ENCODE peak calls at places on chromosomes 13 and 19, in five cellular contexts. J, Q, U, P and O are unnamed samples.

GRCh38 chr19:13153627-13154240 is 3.5 kb downstream of the IER2 start:
- DNase-seq in J (no peak), Q (no peak), U (peak), P (peak), O (no peak)

GRCh38 chr13:101489635-101490034 is 37.2 kb downstream of the ITGBL1 start:
- DNase-seq in J (no peak), Q (no peak), U (no peak), P (no peak), O (no peak)

GRCh38 chr13:21542563-21542962 is 61.4 kb downstream of the MICU2 start:
- DNase-seq in J (no peak), Q (no peak), U (no peak), P (no peak), O (no peak)

GRCh38 chr13:109743706-109744453 is 42.5 kb downstream of the IRS2 start:
- DNase-seq in J (no peak), Q (peak), U (peak), P (peak), O (no peak)

GRCh38 chr19:9321338-9321737 is 2.6 kb upstream of the ZNF559 start:
- DNase-seq in J (no peak), Q (no peak), U (no peak), P (no peak), O (no peak)

GRCh38 chr13:39330504-39330903 is 272.5 kb downstream of the LHFPL6 start:
- DNase-seq in J (no peak), Q (no peak), U (no peak), P (no peak), O (no peak)

GRCh38 chr13:102667911-102668310 is 26.9 kb downstream of the METTL21C start:
- DNase-seq in J (no peak), Q (no peak), U (no peak), P (no peak), O (no peak)

GRCh38 chr13:30121244-30121643 is 186.1 kb downstream of the KATNAL1 start:
- DNase-seq in J (no peak), Q (no peak), U (no peak), P (no peak), O (no peak)

GRCh38 chr19:45613926-45614725 is 12.1 kb upstream of the GPR4 start:
- DNase-seq in J (peak), Q (no peak), U (peak), P (peak), O (no peak)

GRCh38 chr13:29991343-29991742 is 140.9 kb upstream of the UBL3 start:
- DNase-seq in J (peak), Q (peak), U (no peak), P (no peak), O (no peak)

GRCh38 chr13:43804461-43805070 is 17.8 kb upstream of the ENOX1 start:
- DNase-seq in J (no peak), Q (no peak), U (peak), P (no peak), O (peak)

GRCh38 chr13:95099541-95099940 is 201.7 kb downstream of the ABCC4 start:
- DNase-seq in J (no peak), Q (no peak), U (no peak), P (no peak), O (no peak)

GRCh38 chr13:93116809-93117208 is 109.8 kb upstream of the GPC6 start:
- DNase-seq in J (no peak), Q (no peak), U (no peak), P (no peak), O (no peak)

GRCh38 chr19:10418281-10419199 is 1.8 kb upstream of the PDE4A start:
- DNase-seq in J (no peak), Q (peak), U (no peak), P (peak), O (peak)